ENCODE peak calls at places on chromosomes 4 and X, in nine cellular contexts. One of them, this sample, is unnamed.
A peak's percentile ranks its signal among the peaks of the same experiment; 100 is the strongest.

GRCh38 chrX:143940119-143940518 is 56.2 kb downstream of the UBE2NL start:
- ATAC-seq in Panc1: no peak
- ATAC-seq in mucosa of descending colon: no peak
- ATAC-seq in heart right ventricle: no peak
- ATAC-seq in HepG2: no peak
- ATAC-seq in pancreas: no peak
- ATAC-seq in CD8-positive, alpha-beta T cell: no peak
- ATAC-seq in Right ventricle myocardium inferior: no peak
- ATAC-seq in T-cell: no peak
- ATAC-seq in this sample: no peak

GRCh38 chrX:53263597-53264094 is 17.7 kb downstream of the IQSEC2 start:
- ATAC-seq in Panc1: peak; percentile 71
- ATAC-seq in mucosa of descending colon: peak; percentile 3
- ATAC-seq in heart right ventricle: no peak
- ATAC-seq in HepG2: no peak
- ATAC-seq in pancreas: no peak
- ATAC-seq in CD8-positive, alpha-beta T cell: no peak
- ATAC-seq in Right ventricle myocardium inferior: no peak
- ATAC-seq in T-cell: no peak
- ATAC-seq in this sample: no peak

GRCh38 chr4:113637823-113638691 is 123.5 kb downstream of the CAMK2D start:
- ATAC-seq in Panc1: no peak
- ATAC-seq in mucosa of descending colon: no peak
- ATAC-seq in heart right ventricle: no peak
- ATAC-seq in HepG2: no peak
- ATAC-seq in pancreas: no peak
- ATAC-seq in CD8-positive, alpha-beta T cell: no peak
- ATAC-seq in Right ventricle myocardium inferior: no peak
- ATAC-seq in T-cell: no peak
- ATAC-seq in this sample: peak; percentile 49

GRCh38 chr4:171956678-171957077 is 143.5 kb downstream of the GALNTL6 start:
- ATAC-seq in Panc1: no peak
- ATAC-seq in mucosa of descending colon: no peak
- ATAC-seq in heart right ventricle: no peak
- ATAC-seq in HepG2: no peak
- ATAC-seq in pancreas: no peak
- ATAC-seq in CD8-positive, alpha-beta T cell: no peak
- ATAC-seq in Right ventricle myocardium inferior: no peak
- ATAC-seq in T-cell: no peak
- ATAC-seq in this sample: no peak

GRCh38 chrX:94743478-94743877 is 1069.5 kb downstream of the FAM133A start:
- ATAC-seq in Panc1: no peak
- ATAC-seq in mucosa of descending colon: no peak
- ATAC-seq in heart right ventricle: no peak
- ATAC-seq in HepG2: no peak
- ATAC-seq in pancreas: no peak
- ATAC-seq in CD8-positive, alpha-beta T cell: no peak
- ATAC-seq in Right ventricle myocardium inferior: no peak
- ATAC-seq in T-cell: no peak
- ATAC-seq in this sample: no peak

GRCh38 chrX:42754582-42754981 is 23.4 kb downstream of the PPP1R2C start:
- ATAC-seq in Panc1: no peak
- ATAC-seq in mucosa of descending colon: no peak
- ATAC-seq in heart right ventricle: no peak
- ATAC-seq in HepG2: no peak
- ATAC-seq in pancreas: no peak
- ATAC-seq in CD8-positive, alpha-beta T cell: no peak
- ATAC-seq in Right ventricle myocardium inferior: peak; percentile 67
- ATAC-seq in T-cell: no peak
- ATAC-seq in this sample: no peak

GRCh38 chrX:68532828-68533227 is 34.0 kb downstream of the YIPF6 start:
- ATAC-seq in Panc1: no peak
- ATAC-seq in mucosa of descending colon: no peak
- ATAC-seq in heart right ventricle: no peak
- ATAC-seq in HepG2: no peak
- ATAC-seq in pancreas: no peak
- ATAC-seq in CD8-positive, alpha-beta T cell: no peak
- ATAC-seq in Right ventricle myocardium inferior: no peak
- ATAC-seq in T-cell: no peak
- ATAC-seq in this sample: no peak

GRCh38 chrX:70494441-70494840 is 49.8 kb downstream of the DLG3 start:
- ATAC-seq in Panc1: no peak
- ATAC-seq in mucosa of descending colon: peak; percentile 15
- ATAC-seq in heart right ventricle: no peak
- ATAC-seq in HepG2: no peak
- ATAC-seq in pancreas: no peak
- ATAC-seq in CD8-positive, alpha-beta T cell: no peak
- ATAC-seq in Right ventricle myocardium inferior: no peak
- ATAC-seq in T-cell: no peak
- ATAC-seq in this sample: no peak

GRCh38 chr4:6271701-6272465 is 2.2 kb downstream of the WFS1 start:
- ATAC-seq in Panc1: no peak
- ATAC-seq in mucosa of descending colon: no peak
- ATAC-seq in heart right ventricle: peak; percentile 18
- ATAC-seq in HepG2: no peak
- ATAC-seq in pancreas: no peak
- ATAC-seq in CD8-positive, alpha-beta T cell: no peak
- ATAC-seq in Right ventricle myocardium inferior: peak; percentile 21
- ATAC-seq in T-cell: no peak
- ATAC-seq in this sample: no peak

GRCh38 chrX:13254076-13254785 is 65.6 kb downstream of the ATXN3L start:
- ATAC-seq in Panc1: no peak
- ATAC-seq in mucosa of descending colon: peak; percentile 74
- ATAC-seq in heart right ventricle: no peak
- ATAC-seq in HepG2: peak; percentile 78
- ATAC-seq in pancreas: peak; percentile 78
- ATAC-seq in CD8-positive, alpha-beta T cell: no peak
- ATAC-seq in Right ventricle myocardium inferior: peak; percentile 32
- ATAC-seq in T-cell: no peak
- ATAC-seq in this sample: peak; percentile 66

GRCh38 chr4:3714642-3715001 is 51.6 kb upstream of the ADRA2C start:
- ATAC-seq in Panc1: no peak
- ATAC-seq in mucosa of descending colon: no peak
- ATAC-seq in heart right ventricle: no peak
- ATAC-seq in HepG2: no peak
- ATAC-seq in pancreas: no peak
- ATAC-seq in CD8-positive, alpha-beta T cell: no peak
- ATAC-seq in Right ventricle myocardium inferior: no peak
- ATAC-seq in T-cell: no peak
- ATAC-seq in this sample: no peak

GRCh38 chr4:153940916-153941315 is 152.0 kb upstream of the SFRP2 start:
- ATAC-seq in Panc1: no peak
- ATAC-seq in mucosa of descending colon: no peak
- ATAC-seq in heart right ventricle: no peak
- ATAC-seq in HepG2: no peak
- ATAC-seq in pancreas: no peak
- ATAC-seq in CD8-positive, alpha-beta T cell: no peak
- ATAC-seq in Right ventricle myocardium inferior: no peak
- ATAC-seq in T-cell: no peak
- ATAC-seq in this sample: peak; percentile 5

GRCh38 chr4:17280266-17280665 is 231.6 kb downstream of the QDPR start:
- ATAC-seq in Panc1: no peak
- ATAC-seq in mucosa of descending colon: no peak
- ATAC-seq in heart right ventricle: no peak
- ATAC-seq in HepG2: no peak
- ATAC-seq in pancreas: no peak
- ATAC-seq in CD8-positive, alpha-beta T cell: no peak
- ATAC-seq in Right ventricle myocardium inferior: no peak
- ATAC-seq in T-cell: no peak
- ATAC-seq in this sample: no peak

GRCh38 chr4:76706581-76706980 is 191.4 kb downstream of the SOWAHB start:
- ATAC-seq in Panc1: no peak
- ATAC-seq in mucosa of descending colon: no peak
- ATAC-seq in heart right ventricle: no peak
- ATAC-seq in HepG2: peak; percentile 76
- ATAC-seq in pancreas: no peak
- ATAC-seq in CD8-positive, alpha-beta T cell: no peak
- ATAC-seq in Right ventricle myocardium inferior: no peak
- ATAC-seq in T-cell: no peak
- ATAC-seq in this sample: no peak

GRCh38 chr4:147311956-147312355 is 168.9 kb upstream of the EDNRA start:
- ATAC-seq in Panc1: no peak
- ATAC-seq in mucosa of descending colon: no peak
- ATAC-seq in heart right ventricle: no peak
- ATAC-seq in HepG2: no peak
- ATAC-seq in pancreas: no peak
- ATAC-seq in CD8-positive, alpha-beta T cell: no peak
- ATAC-seq in Right ventricle myocardium inferior: no peak
- ATAC-seq in T-cell: no peak
- ATAC-seq in this sample: no peak

GRCh38 chrX:39242187-39242586 is 440.9 kb downstream of the MID1IP1 start:
- ATAC-seq in Panc1: no peak
- ATAC-seq in mucosa of descending colon: peak; percentile 92
- ATAC-seq in heart right ventricle: no peak
- ATAC-seq in HepG2: peak; percentile 72
- ATAC-seq in pancreas: peak; percentile 53
- ATAC-seq in CD8-positive, alpha-beta T cell: no peak
- ATAC-seq in Right ventricle myocardium inferior: no peak
- ATAC-seq in T-cell: no peak
- ATAC-seq in this sample: no peak

GRCh38 chr4:4990857-4991540 is 28.3 kb downstream of the CYTL1 start:
- ATAC-seq in Panc1: peak; percentile 82
- ATAC-seq in mucosa of descending colon: peak; percentile 70
- ATAC-seq in heart right ventricle: peak; percentile 77
- ATAC-seq in HepG2: peak; percentile 57
- ATAC-seq in pancreas: no peak
- ATAC-seq in CD8-positive, alpha-beta T cell: no peak
- ATAC-seq in Right ventricle myocardium inferior: peak; percentile 90
- ATAC-seq in T-cell: no peak
- ATAC-seq in this sample: peak; percentile 31

GRCh38 chr4:53537606-53538005 is 53.7 kb downstream of the LNX1 start:
- ATAC-seq in Panc1: no peak
- ATAC-seq in mucosa of descending colon: peak; percentile 86
- ATAC-seq in heart right ventricle: peak; percentile 49
- ATAC-seq in HepG2: no peak
- ATAC-seq in pancreas: no peak
- ATAC-seq in CD8-positive, alpha-beta T cell: no peak
- ATAC-seq in Right ventricle myocardium inferior: no peak
- ATAC-seq in T-cell: no peak
- ATAC-seq in this sample: no peak

GRCh38 chr4:83267121-83267834 is 17.3 kb downstream of the COQ2 start:
- ATAC-seq in Panc1: peak; percentile 75
- ATAC-seq in mucosa of descending colon: no peak
- ATAC-seq in heart right ventricle: no peak
- ATAC-seq in HepG2: no peak
- ATAC-seq in pancreas: no peak
- ATAC-seq in CD8-positive, alpha-beta T cell: no peak
- ATAC-seq in Right ventricle myocardium inferior: no peak
- ATAC-seq in T-cell: no peak
- ATAC-seq in this sample: no peak

GRCh38 chr4:113588895-113589668 is 172.5 kb downstream of the CAMK2D start:
- ATAC-seq in Panc1: no peak
- ATAC-seq in mucosa of descending colon: peak; percentile 42
- ATAC-seq in heart right ventricle: no peak
- ATAC-seq in HepG2: no peak
- ATAC-seq in pancreas: no peak
- ATAC-seq in CD8-positive, alpha-beta T cell: no peak
- ATAC-seq in Right ventricle myocardium inferior: no peak
- ATAC-seq in T-cell: no peak
- ATAC-seq in this sample: peak; percentile 59

GRCh38 chr4:3814026-3814570 is 47.9 kb downstream of the ADRA2C start:
- ATAC-seq in Panc1: no peak
- ATAC-seq in mucosa of descending colon: no peak
- ATAC-seq in heart right ventricle: no peak
- ATAC-seq in HepG2: no peak
- ATAC-seq in pancreas: no peak
- ATAC-seq in CD8-positive, alpha-beta T cell: no peak
- ATAC-seq in Right ventricle myocardium inferior: no peak
- ATAC-seq in T-cell: no peak
- ATAC-seq in this sample: no peak

GRCh38 chrX:107506596-107507031 is 57.2 kb downstream of the FRMPD3 start:
- ATAC-seq in Panc1: peak; percentile 73
- ATAC-seq in mucosa of descending colon: no peak
- ATAC-seq in heart right ventricle: no peak
- ATAC-seq in HepG2: no peak
- ATAC-seq in pancreas: no peak
- ATAC-seq in CD8-positive, alpha-beta T cell: no peak
- ATAC-seq in Right ventricle myocardium inferior: no peak
- ATAC-seq in T-cell: no peak
- ATAC-seq in this sample: no peak

GRCh38 chrX:132671229-132671641 is 182.4 kb upstream of the MBNL3 start:
- ATAC-seq in Panc1: no peak
- ATAC-seq in mucosa of descending colon: no peak
- ATAC-seq in heart right ventricle: no peak
- ATAC-seq in HepG2: no peak
- ATAC-seq in pancreas: no peak
- ATAC-seq in CD8-positive, alpha-beta T cell: no peak
- ATAC-seq in Right ventricle myocardium inferior: no peak
- ATAC-seq in T-cell: no peak
- ATAC-seq in this sample: no peak

GRCh38 chrX:41240504-41240903 is 93.5 kb upstream of the DDX3X start:
- ATAC-seq in Panc1: no peak
- ATAC-seq in mucosa of descending colon: no peak
- ATAC-seq in heart right ventricle: no peak
- ATAC-seq in HepG2: no peak
- ATAC-seq in pancreas: no peak
- ATAC-seq in CD8-positive, alpha-beta T cell: no peak
- ATAC-seq in Right ventricle myocardium inferior: no peak
- ATAC-seq in T-cell: no peak
- ATAC-seq in this sample: no peak

GRCh38 chrX:33178218-33178617 is 33.1 kb downstream of the DMD start:
- ATAC-seq in Panc1: no peak
- ATAC-seq in mucosa of descending colon: no peak
- ATAC-seq in heart right ventricle: no peak
- ATAC-seq in HepG2: no peak
- ATAC-seq in pancreas: no peak
- ATAC-seq in CD8-positive, alpha-beta T cell: no peak
- ATAC-seq in Right ventricle myocardium inferior: no peak
- ATAC-seq in T-cell: no peak
- ATAC-seq in this sample: no peak

GRCh38 chr4:37322122-37322521 is 77.6 kb downstream of the NWD2 start:
- ATAC-seq in Panc1: no peak
- ATAC-seq in mucosa of descending colon: no peak
- ATAC-seq in heart right ventricle: no peak
- ATAC-seq in HepG2: no peak
- ATAC-seq in pancreas: no peak
- ATAC-seq in CD8-positive, alpha-beta T cell: no peak
- ATAC-seq in Right ventricle myocardium inferior: no peak
- ATAC-seq in T-cell: no peak
- ATAC-seq in this sample: no peak

GRCh38 chr4:179625391-179625790 is 2183.2 kb upstream of the AGA start:
- ATAC-seq in Panc1: no peak
- ATAC-seq in mucosa of descending colon: no peak
- ATAC-seq in heart right ventricle: no peak
- ATAC-seq in HepG2: no peak
- ATAC-seq in pancreas: no peak
- ATAC-seq in CD8-positive, alpha-beta T cell: no peak
- ATAC-seq in Right ventricle myocardium inferior: no peak
- ATAC-seq in T-cell: no peak
- ATAC-seq in this sample: no peak

This sample was measured in stimulated activated memory B cell treated with anti-CD40 and anti-IgM and Interleukin-4, amounts not matched to agents 10 μg/mL and 1 μg/mL and 100 μg/mL, for 72 hours.